ENCODE peak calls at places on chromosomes 2 and 18, in seven cellular contexts. X is tibial artery; D is choroid plexus epithelial cell; C is astrocyte of the cerebellum; O is fibroblast of mammary gland; H is GM06990; V is CD8-positive, alpha-beta T cell. P is an unnamed sample.

GRCh38 chr2:207768891-207769596 is 662 bp downstream of the FZD5 start:
- DNase-seq in O (peak), V (no peak), H (peak), X (peak), D (peak), C (no peak), P (no peak)

GRCh38 chr2:212686285-212686895 is 147.8 kb upstream of the ERBB4 start:
- DNase-seq in H (peak), X (peak), C (peak), V (peak), O (peak), D (peak), P (peak)

GRCh38 chr2:233419626-233420431 is 65.5 kb downstream of the DGKD start:
- DNase-seq in H (no peak), V (peak), O (no peak), C (no peak), D (peak), X (no peak), P (peak)

GRCh38 chr2:161208527-161209139 is 48.4 kb downstream of the TANK start:
- DNase-seq in V (no peak), D (peak), H (no peak), O (peak), C (peak), X (no peak), P (peak)

GRCh38 chr2:60806988-60807681 is 51.1 kb downstream of the PAPOLG start:
- DNase-seq in X (no peak), H (peak), O (peak), D (peak), V (no peak), C (peak), P (peak)

GRCh38 chr2:166417669-166418068 is 41.9 kb upstream of the SCN9A start:
- DNase-seq in C (peak), X (no peak), H (no peak), D (peak), O (peak), V (no peak), P (peak)

GRCh38 chr2:15927546-15928218 is 12.7 kb upstream of the MYCN start:
- DNase-seq in V (no peak), C (no peak), O (no peak), D (no peak), H (no peak), X (no peak), P (no peak)

GRCh38 chr2:98282109-98282508 is 64.1 kb upstream of the CNGA3 start:
- DNase-seq in O (peak), D (no peak), C (peak), X (no peak), H (no peak), V (no peak), P (no peak)

GRCh38 chr2:162403884-162404283 is 60.0 kb downstream of the GCA start:
- DNase-seq in C (peak), X (no peak), O (peak), D (peak), H (no peak), V (no peak), P (peak)

GRCh38 chr2:177616066-177616465 is 223.5 kb downstream of the AGPS start:
- DNase-seq in O (no peak), H (no peak), X (no peak), D (no peak), C (no peak), V (no peak), P (no peak)

GRCh38 chr2:85867121-85867520 is 21.7 kb downstream of the ST3GAL5 start:
- DNase-seq in V (no peak), O (no peak), X (no peak), H (no peak), C (no peak), D (no peak), P (no peak)

GRCh38 chr2:130808482-130809268 is 28.0 kb upstream of the ARHGEF4 start:
- DNase-seq in D (no peak), X (no peak), O (peak), V (no peak), C (peak), H (no peak), P (peak)

GRCh38 chr2:15718103-15718943 is 126.7 kb downstream of the DDX1 start:
- DNase-seq in O (no peak), D (no peak), H (no peak), X (no peak), C (no peak), V (no peak), P (no peak)

GRCh38 chr2:240250985-240251847 is 110.8 kb upstream of the OTOS start:
- DNase-seq in D (peak), H (no peak), C (peak), O (peak), X (peak), V (no peak), P (peak)

GRCh38 chr2:125167820-125168219 is 1142.7 kb downstream of the CNTNAP5 start:
- DNase-seq in X (no peak), D (peak), O (peak), C (peak), V (no peak), H (no peak), P (peak)

GRCh38 chr18:9405977-9406376 is 69.3 kb upstream of the RALBP1 start:
- DNase-seq in C (no peak), D (no peak), O (no peak), V (no peak), X (no peak), H (no peak), P (no peak)

GRCh38 chr18:80231616-80232015 is 15.7 kb downstream of the PARD6G start:
- DNase-seq in C (no peak), V (no peak), X (no peak), H (no peak), O (no peak), D (no peak), P (no peak)

GRCh38 chr2:226673314-226673723 is 126.3 kb downstream of the IRS1 start:
- DNase-seq in C (peak), V (no peak), D (peak), O (peak), H (no peak), X (no peak), P (peak)

GRCh38 chr2:73823916-73824523 is 4.7 kb upstream of the STAMBP start:
- DNase-seq in X (no peak), H (no peak), D (peak), O (peak), C (peak), V (no peak), P (peak)

GRCh38 chr2:112893801-112894200 is 17.2 kb upstream of the IL37 start:
- DNase-seq in X (no peak), V (no peak), C (no peak), D (no peak), O (no peak), H (no peak), P (peak)

GRCh38 chr2:174607989-174608865 is 10.6 kb upstream of the WIPF1 start:
- DNase-seq in O (no peak), C (no peak), V (no peak), X (no peak), D (no peak), H (no peak), P (no peak)

GRCh38 chr2:37037771-37038170 is 46.4 kb downstream of the HEATR5B start:
- DNase-seq in D (no peak), V (no peak), X (no peak), C (no peak), O (no peak), H (no peak), P (no peak)

GRCh38 chr2:54366487-54367280 is 89.4 kb upstream of the SPTBN1 start:
- DNase-seq in C (no peak), H (no peak), O (peak), X (no peak), D (no peak), V (no peak), P (no peak)

GRCh38 chr18:60053747-60054304 is 154.0 kb downstream of the PMAIP1 start:
- DNase-seq in O (peak), D (peak), H (no peak), V (no peak), X (no peak), C (peak), P (peak)

GRCh38 chr2:2635025-2635528 is 304.0 kb upstream of the MYT1L start:
- DNase-seq in H (no peak), V (no peak), X (no peak), C (no peak), O (no peak), D (no peak), P (no peak)

GRCh38 chr2:3348771-3349170 is 28.8 kb downstream of the EIPR1 start:
- DNase-seq in H (no peak), V (no peak), O (no peak), C (no peak), X (no peak), D (no peak), P (no peak)

GRCh38 chr2:133780099-133780996 is 212.1 kb upstream of the NCKAP5 start:
- DNase-seq in O (peak), C (peak), D (peak), H (no peak), V (no peak), X (peak), P (peak)

GRCh38 chr2:45264227-45265225 is 255.3 kb upstream of the SIX2 start:
- DNase-seq in O (peak), X (no peak), C (no peak), D (peak), V (no peak), H (no peak), P (no peak)

GRCh38 chr2:8676191-8676914 is 5.5 kb upstream of the ID2 start:
- DNase-seq in C (peak), V (no peak), D (peak), O (peak), X (peak), H (peak), P (peak)

GRCh38 chr2:235414422-235414821 is 79.4 kb upstream of the AGAP1 start:
- DNase-seq in V (no peak), D (no peak), X (no peak), H (no peak), C (no peak), O (no peak), P (no peak)

GRCh38 chr2:173991857-173992588 is 26.9 kb upstream of the SP3 start:
- DNase-seq in D (no peak), X (peak), V (no peak), O (peak), H (no peak), C (no peak), P (peak)

GRCh38 chr2:86623549-86624547 is at the start of gene RNF103:
- DNase-seq in H (peak), O (peak), C (peak), D (peak), V (peak), X (peak), P (peak)

GRCh38 chr2:28250006-28250405 is 142.7 kb upstream of the FOSL2 start:
- DNase-seq in H (no peak), O (peak), D (peak), X (no peak), C (peak), V (no peak), P (peak)

GRCh38 chr2:162582357-162582798 is 238.4 kb downstream of the GCA start:
- DNase-seq in C (no peak), X (no peak), V (no peak), D (peak), H (no peak), O (no peak), P (no peak)

GRCh38 chr18:34494359-34494696 is 215.8 kb upstream of the DTNA start:
- DNase-seq in O (no peak), V (no peak), X (no peak), H (no peak), C (no peak), D (peak), P (no peak)

GRCh38 chr2:202376460-202377307 is 557 bp downstream of the BMPR2 start:
- DNase-seq in X (peak), C (peak), D (peak), H (peak), O (peak), V (no peak), P (peak)

GRCh38 chr2:202378001-202378400 is 1.9 kb downstream of the BMPR2 start:
- DNase-seq in H (no peak), O (peak), X (no peak), C (no peak), V (no peak), D (no peak), P (no peak)

GRCh38 chr2:202375611-202376408 is at the start of gene BMPR2:
- DNase-seq in V (peak), D (peak), C (peak), H (peak), X (peak), O (peak), P (peak)

GRCh38 chr2:202377308-202377736 is 1.2 kb downstream of the BMPR2 start:
- DNase-seq in O (peak), X (peak), D (peak), V (no peak), H (peak), C (no peak), P (no peak)

GRCh38 chr2:202378661-202379338 is 2.7 kb downstream of the BMPR2 start:
- DNase-seq in X (no peak), C (no peak), V (no peak), H (no peak), D (peak), O (no peak), P (no peak)
- H3K4me3 ChIP-seq in X (peak), C (peak), V (no peak), H (peak), D (peak), O (peak), P (peak)

GRCh38 chr2:6107290-6107689 is 415.1 kb downstream of the SOX11 start:
- DNase-seq in C (no peak), H (no peak), O (no peak), D (no peak), V (no peak), X (no peak), P (no peak)

GRCh38 chr2:6109801-6110200 is 417.6 kb downstream of the SOX11 start:
- DNase-seq in X (no peak), O (no peak), D (no peak), H (no peak), C (no peak), V (no peak), P (no peak)

GRCh38 chr2:6103372-6103771 is 411.2 kb downstream of the SOX11 start:
- DNase-seq in H (no peak), D (no peak), V (no peak), C (no peak), O (no peak), X (no peak), P (no peak)

GRCh38 chr2:6103949-6104348 is 411.8 kb downstream of the SOX11 start:
- DNase-seq in H (no peak), D (no peak), X (no peak), O (no peak), V (no peak), C (no peak), P (no peak)
- TF ChIP-seq CTCF in H (peak), D (no peak), X (no peak), O (no peak), V (no peak), C (no peak), P (no peak)

DNA sequence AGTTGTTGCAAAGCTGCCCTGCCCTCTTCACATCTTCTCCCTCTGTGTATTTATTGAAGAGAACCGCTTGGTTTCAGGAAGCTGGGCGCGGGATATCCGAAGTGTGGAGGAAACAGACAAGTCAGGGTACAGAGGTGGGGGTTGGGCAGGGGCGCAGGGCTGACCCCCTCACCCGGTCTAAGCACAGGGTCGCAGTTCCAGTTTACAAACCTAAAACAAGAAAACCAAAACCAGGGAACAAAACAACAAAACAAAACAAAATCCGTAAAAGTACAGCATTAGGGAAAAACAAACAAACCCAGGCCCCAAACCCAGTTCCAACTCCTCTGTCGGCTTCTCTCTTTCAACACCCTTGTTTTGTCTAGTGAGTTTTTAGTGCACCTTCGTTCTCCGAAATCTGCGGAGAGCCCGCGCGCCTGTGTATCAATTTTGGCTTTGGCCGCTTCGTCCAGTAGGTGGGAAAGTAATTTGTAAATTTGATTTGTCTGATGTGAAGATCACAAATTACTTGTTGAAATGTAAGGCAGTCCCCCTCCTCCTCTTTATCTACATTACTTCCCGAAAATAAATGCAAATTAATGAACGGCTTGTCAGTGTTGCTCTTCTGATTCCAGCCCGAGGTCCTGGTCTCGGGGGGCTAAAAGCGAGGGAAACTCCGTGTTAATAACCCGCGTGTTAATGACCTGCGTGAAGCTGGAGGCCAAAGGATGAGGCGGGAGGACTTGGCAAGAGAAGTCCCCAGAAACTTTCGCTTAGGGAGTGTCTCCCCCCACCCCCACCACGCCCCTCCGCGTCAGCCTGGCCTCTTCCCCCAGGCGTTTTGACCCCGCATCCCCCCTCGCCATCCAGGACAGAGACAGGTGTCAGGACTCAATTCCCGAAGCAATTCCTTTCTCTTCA is 6.9 kb downstream of the OTX1 start:
- DNase-seq in O (no peak), H (peak), D (no peak), X (no peak), C (no peak), V (no peak), P (no peak)
- H3K4me3 ChIP-seq in O (no peak), H (peak), D (no peak), X (no peak), C (no peak), V (no peak), P (no peak)

GRCh38 chr2:127645395-127646291 is at the start of gene GPR17:
- DNase-seq in X (no peak), D (no peak), V (no peak), C (no peak), O (no peak), H (no peak), P (no peak)

GRCh38 chr2:127641846-127642510 is 4.0 kb upstream of the GPR17 start:
- DNase-seq in H (no peak), D (no peak), X (no peak), C (no peak), O (no peak), V (peak), P (no peak)

GRCh38 chr2:127642706-127643697 is 3.0 kb upstream of the GPR17 start:
- DNase-seq in V (no peak), H (no peak), D (no peak), X (no peak), O (no peak), C (no peak), P (no peak)

GRCh38 chr2:127644661-127645394 is 1.1 kb upstream of the GPR17 start:
- DNase-seq in H (no peak), X (no peak), V (no peak), D (no peak), O (no peak), C (no peak), P (no peak)

DNA sequence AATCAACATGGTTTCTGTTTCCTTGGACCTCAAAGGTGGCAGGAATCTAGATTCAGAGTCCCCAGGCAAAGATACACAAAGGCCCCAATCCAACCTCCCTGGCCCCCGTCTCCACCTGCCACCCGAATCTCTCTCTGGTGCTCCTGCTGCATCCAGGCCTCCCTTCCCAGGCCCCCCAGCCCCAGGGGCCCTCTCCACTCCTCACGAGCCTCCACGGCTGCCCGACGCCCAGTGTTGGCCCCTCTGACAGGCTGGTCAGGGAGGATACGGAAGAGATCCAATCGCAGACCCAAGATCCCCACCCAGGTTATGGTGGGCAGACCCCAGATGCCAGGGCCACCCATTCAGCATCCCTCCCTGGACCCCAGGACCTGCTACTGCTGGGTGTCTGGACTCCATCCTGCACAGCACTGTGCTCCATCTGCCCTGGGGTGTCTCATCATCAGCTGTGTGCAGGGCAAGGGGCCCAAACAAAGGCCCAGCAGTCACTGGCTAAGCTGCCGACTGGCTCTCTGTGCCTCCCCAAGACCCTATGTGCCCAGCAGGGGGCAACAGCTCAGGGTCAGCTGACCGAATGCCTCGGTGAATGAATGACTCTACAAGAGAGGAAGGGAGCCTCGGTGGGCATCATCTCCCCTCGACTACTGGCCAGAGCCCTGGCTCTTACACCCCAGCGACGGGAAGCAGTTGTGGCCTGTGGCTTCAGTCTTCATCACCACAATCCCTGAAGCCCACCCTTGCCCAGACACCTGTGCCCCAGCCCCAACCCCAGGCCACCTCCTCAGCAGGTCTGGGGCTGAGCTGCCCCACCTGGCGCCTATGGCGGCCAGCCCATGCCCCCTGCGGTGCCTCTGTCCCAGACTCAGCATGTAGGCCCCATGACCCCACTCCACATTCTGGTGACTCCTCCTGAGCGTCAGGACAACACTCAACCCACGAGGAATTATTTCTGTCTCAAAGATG is 2.0 kb upstream of the GPR17 start:
- DNase-seq in D (no peak), X (no peak), V (no peak), H (no peak), C (no peak), O (no peak), P (no peak)
- TF ChIP-seq CTCF in D (no peak), X (no peak), V (no peak), H (peak), C (no peak), O (no peak), P (no peak)

DNA sequence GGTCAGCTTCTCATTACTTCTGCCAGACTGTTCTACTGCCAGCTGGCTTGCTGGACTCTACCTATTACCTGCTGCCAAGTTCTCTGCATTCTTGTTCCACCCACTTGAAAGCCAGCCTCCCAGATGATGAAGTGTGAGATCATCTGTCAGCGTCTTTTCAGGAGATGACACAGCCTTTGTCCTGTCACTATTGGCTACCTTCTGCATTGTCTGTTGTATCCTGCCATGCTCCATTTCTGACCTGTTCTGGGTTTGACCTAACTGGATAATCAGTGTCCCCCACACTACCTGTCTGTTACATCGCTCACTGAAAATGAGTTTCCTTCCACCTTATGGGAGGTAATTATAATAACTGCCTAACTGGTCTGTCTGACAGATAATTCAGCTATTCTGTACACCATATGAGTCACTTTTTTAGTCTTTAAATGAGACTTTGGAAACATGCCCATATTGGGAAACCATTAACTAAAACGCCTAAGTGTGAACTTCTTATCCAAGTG is 520.6 kb downstream of the METTL4 start:
- DNase-seq in O (no peak), V (no peak), X (no peak), C (no peak), H (no peak), D (no peak), P (peak)
- H3K4me3 ChIP-seq in O (no peak), V (no peak), X (no peak), C (no peak), H (no peak), D (no peak), P (no peak)